ENCODE peak calls at places on chromosomes 2 and 18, in ten cellular contexts. X is GM06990; T is H54; I is Calu3; Q is LoVo; S is stimulated activated CD4-positive, alpha-beta T cell treated with anti-CD3 and anti-CD28 coated beads, Interleukin-12 subunit alpha, Interleukin-12 subunit beta, amount 100 ng/mL, for 4 hours; O is fibroblast of lung; U is NCI-H460; C is EH; W is activated naive CD4-positive, alpha-beta T cell treated with anti-CD3 and anti-CD28 coated beads for 36 hours. Z is an unnamed sample.

GRCh38 chr18:9653390-9653789 is 39.0 kb upstream of the PPP4R1 start:
- DNase-seq in I (peak), S (no peak), U (no peak), W (no peak), X (no peak), Q (no peak), T (no peak), O (peak), C (peak), Z (no peak)

GRCh38 chr2:193989645-193990044 is 1667.4 kb upstream of the SLC39A10 start:
- DNase-seq in U (no peak), T (no peak), I (no peak), O (no peak), S (no peak), Q (no peak), W (no peak), X (no peak), C (no peak), Z (no peak)

GRCh38 chr18:39162013-39162412 is 1596.4 kb upstream of the CELF4 start:
- DNase-seq in C (no peak), W (no peak), T (no peak), Q (no peak), O (no peak), X (no peak), I (no peak), S (no peak), U (no peak), Z (no peak)

GRCh38 chr2:145283131-145283530 is 763.2 kb upstream of the ZEB2 start:
- DNase-seq in S (no peak), X (no peak), C (no peak), U (no peak), T (no peak), W (no peak), Q (no peak), I (no peak), O (no peak), Z (no peak)

GRCh38 chr2:176072951-176073904 is 10.5 kb downstream of the EVX2 start:
- DNase-seq in U (no peak), S (no peak), T (no peak), W (no peak), O (no peak), I (no peak), Q (no peak), C (no peak), X (no peak), Z (no peak)

GRCh38 chr2:197308635-197309368 is 1.8 kb downstream of the ANKRD44 start:
- DNase-seq in Q (no peak), W (no peak), O (no peak), S (no peak), X (no peak), U (no peak), T (no peak), I (no peak), C (no peak), Z (no peak)

GRCh38 chr18:59707306-59707705 is 10.1 kb upstream of the CCBE1 start:
- DNase-seq in X (no peak), W (no peak), O (no peak), Q (no peak), U (no peak), C (no peak), T (no peak), S (no peak), I (no peak), Z (no peak)

GRCh38 chr2:231523451-231524266 is 6.6 kb downstream of the NMUR1 start:
- DNase-seq in Q (no peak), I (no peak), O (no peak), T (no peak), S (no peak), C (peak), W (no peak), U (no peak), X (no peak), Z (no peak)

GRCh38 chr2:190482441-190482840 is 52.1 kb downstream of the NEMP2 start:
- DNase-seq in T (no peak), Q (no peak), S (no peak), U (no peak), X (no peak), W (no peak), I (no peak), C (peak), O (peak), Z (no peak)

GRCh38 chr2:126889071-126889470 is 9.6 kb upstream of the TEX51 start:
- DNase-seq in W (no peak), S (no peak), X (no peak), C (no peak), U (no peak), Q (no peak), I (no peak), O (no peak), T (no peak), Z (no peak)

GRCh38 chr2:98691307-98691706 is 39.6 kb downstream of the MGAT4A start:
- DNase-seq in O (no peak), I (no peak), C (no peak), S (no peak), U (no peak), T (no peak), Q (no peak), X (no peak), W (no peak), Z (no peak)

GRCh38 chr18:45173327-45173726 is 441.9 kb upstream of the SLC14A2 start:
- DNase-seq in Q (no peak), W (no peak), I (no peak), O (no peak), T (no peak), S (no peak), C (no peak), X (no peak), U (no peak), Z (no peak)

GRCh38 chr2:1614564-1614963 is 129.8 kb downstream of the PXDN start:
- DNase-seq in U (no peak), C (no peak), Q (no peak), W (no peak), O (no peak), S (no peak), X (no peak), T (no peak), I (no peak), Z (no peak)

GRCh38 chr18:59220164-59220783 is 316 bp downstream of the GRP start:
- DNase-seq in U (no peak), T (no peak), S (no peak), O (no peak), Q (no peak), C (no peak), X (no peak), W (no peak), I (no peak), Z (no peak)

GRCh38 chr2:8481463-8482009 is 200.3 kb upstream of the ID2 start:
- DNase-seq in I (no peak), T (no peak), U (no peak), X (peak), Q (no peak), O (no peak), C (no peak), W (peak), S (no peak), Z (no peak)

GRCh38 chr2:39124770-39125075 is 3.9 kb upstream of the SOS1 start:
- DNase-seq in O (no peak), T (no peak), I (no peak), S (peak), U (no peak), Q (no peak), X (no peak), W (peak), C (no peak), Z (no peak)

GRCh38 chr2:960064-960736 is 9.6 kb downstream of the SNTG2 start:
- DNase-seq in T (no peak), O (no peak), C (no peak), Q (no peak), U (no peak), W (no peak), S (no peak), I (no peak), X (no peak), Z (no peak)

GRCh38 chr18:50982086-50982801 is 14.4 kb downstream of the ELAC1 start:
- DNase-seq in O (no peak), U (no peak), T (no peak), I (no peak), C (no peak), W (no peak), X (no peak), S (no peak), Q (no peak), Z (no peak)

GRCh38 chr2:53632714-53633113 is 134.9 kb upstream of the CHAC2 start:
- DNase-seq in Q (peak), W (no peak), T (no peak), X (no peak), U (no peak), S (no peak), C (peak), I (no peak), O (peak), Z (no peak)

GRCh38 chr2:3535794-3536681 is 16.7 kb upstream of the ADI1 start:
- DNase-seq in O (peak), W (no peak), S (no peak), C (peak), Q (peak), U (peak), T (peak), X (no peak), I (peak), Z (peak)

GRCh38 chr2:232487385-232488096 is at the start of gene ECEL1:
- DNase-seq in U (no peak), S (no peak), I (peak), O (no peak), W (peak), C (no peak), Q (no peak), T (no peak), X (no peak), Z (no peak)

GRCh38 chr2:223459328-223459939 is 142.7 kb downstream of the SCG2 start:
- DNase-seq in X (no peak), U (peak), C (peak), I (no peak), O (peak), Q (peak), T (no peak), S (no peak), W (no peak), Z (no peak)

GRCh38 chr2:100957971-100958653 is 44.0 kb upstream of the RPL31 start:
- DNase-seq in S (no peak), X (no peak), Q (peak), W (no peak), T (peak), C (peak), O (peak), U (no peak), I (no peak), Z (no peak)

GRCh38 chr18:210075-210474 is 51.7 kb downstream of the USP14 start:
- DNase-seq in Q (no peak), S (no peak), T (no peak), O (no peak), I (no peak), X (no peak), W (no peak), C (no peak), U (no peak), Z (no peak)

GRCh38 chr2:24724111-24724775 is 68.9 kb downstream of the PTRHD1 start:
- DNase-seq in X (no peak), S (no peak), U (no peak), T (no peak), O (no peak), Q (no peak), I (no peak), C (peak), W (no peak), Z (no peak)

GRCh38 chr2:237341872-237342271 is 72.1 kb downstream of the COL6A3 start:
- DNase-seq in C (no peak), S (no peak), T (no peak), X (no peak), O (peak), U (no peak), I (no peak), W (no peak), Q (no peak), Z (no peak)

GRCh38 chr2:214587442-214587841 is 176.6 kb downstream of the VWC2L start:
- DNase-seq in C (no peak), X (no peak), Q (no peak), S (no peak), U (peak), O (no peak), I (no peak), W (no peak), T (no peak), Z (no peak)

GRCh38 chr18:13446024-13446423 is 227.5 kb downstream of the LDLRAD4 start:
- DNase-seq in O (no peak), C (no peak), X (no peak), I (no peak), Q (no peak), T (no peak), W (no peak), U (no peak), S (no peak), Z (no peak)

GRCh38 chr18:58670561-58671121 is 624 bp upstream of the MALT1 start:
- DNase-seq in O (no peak), Q (no peak), T (peak), S (no peak), U (no peak), W (no peak), C (no peak), X (no peak), I (peak), Z (no peak)

GRCh38 chr2:239052046-239052445 is 204.2 kb downstream of the TWIST2 start:
- DNase-seq in I (no peak), U (no peak), O (no peak), Q (no peak), X (no peak), S (no peak), W (no peak), T (no peak), C (no peak), Z (no peak)

GRCh38 chr18:493974-494601 is 6.4 kb downstream of the COLEC12 start:
- DNase-seq in S (no peak), C (no peak), O (no peak), W (no peak), X (no peak), T (no peak), Q (no peak), I (no peak), U (no peak), Z (no peak)